ENCODE peak calls at places on chromosomes 3 and 15, in seven cellular contexts. L, N, Y, B, I, Z and H are unnamed samples.

GRCh38 chr3:112128843-112129727 is 4.0 kb downstream of the GCSAM start:
- DNase-seq in B (no peak), N (no peak), I (no peak), Y (peak), Z (peak), L (peak), H (no peak)

GRCh38 chr3:111517801-111518200 is 24.2 kb upstream of the CD96 start:
- DNase-seq in Z (no peak), Y (peak), N (no peak), B (no peak), L (no peak), I (no peak), H (no peak)

GRCh38 chr3:190537131-190537530 is 23.2 kb downstream of the IL1RAP start:
- DNase-seq in B (no peak), I (no peak), Y (no peak), Z (peak), N (no peak), L (no peak), H (no peak)

GRCh38 chr3:156161172-156161571 is 40.8 kb downstream of the KCNAB1 start:
- DNase-seq in I (no peak), Z (no peak), B (no peak), N (no peak), Y (no peak), L (no peak), H (no peak)

GRCh38 chr3:106121491-106122289 is 252.9 kb upstream of the CBLB start:
- DNase-seq in B (no peak), Y (no peak), L (peak), I (no peak), Z (no peak), N (no peak), H (no peak)

GRCh38 chr3:103786296-103786695 is 1351.5 kb downstream of the ZPLD1 start:
- DNase-seq in Y (no peak), N (no peak), I (no peak), B (no peak), Z (no peak), L (no peak), H (no peak)

GRCh38 chr3:38960953-38961622 is 90.7 kb downstream of the SCN11A start:
- DNase-seq in B (peak), Y (peak), L (peak), N (peak), I (no peak), Z (peak), H (no peak)

GRCh38 chr3:58722526-58722925 is 56.0 kb upstream of the FAM3D start:
- DNase-seq in N (no peak), L (no peak), I (no peak), Y (no peak), B (no peak), Z (no peak), H (no peak)

GRCh38 chr15:90557651-90558084 is 27.9 kb downstream of the CRTC3 start:
- DNase-seq in I (peak), Y (no peak), Z (peak), N (no peak), B (peak), L (no peak), H (no peak)

GRCh38 chr15:41241251-41241964 is 10.3 kb downstream of the CHP1 start:
- DNase-seq in B (no peak), L (no peak), Y (no peak), N (no peak), Z (no peak), I (no peak), H (no peak)

GRCh38 chr3:111200027-111200426 is 128.4 kb downstream of the NECTIN3 start:
- DNase-seq in Y (no peak), Z (no peak), B (no peak), I (no peak), N (no peak), L (no peak), H (no peak)

GRCh38 chr3:134034005-134034785 is 4.5 kb upstream of the SLCO2A1 start:
- DNase-seq in Z (peak), I (no peak), B (no peak), Y (no peak), N (no peak), L (no peak), H (no peak)

GRCh38 chr3:187912007-187912406 is 166.7 kb upstream of the BCL6 start:
- DNase-seq in L (no peak), B (no peak), Y (no peak), Z (no peak), N (no peak), I (no peak), H (no peak)

GRCh38 chr3:79651536-79652065 is 116.2 kb downstream of the ROBO1 start:
- DNase-seq in Y (no peak), I (no peak), L (no peak), B (no peak), Z (no peak), N (peak), H (no peak)

GRCh38 chr3:52286777-52287110 is 884 bp upstream of the GLYCTK start:
- DNase-seq in L (no peak), B (peak), I (no peak), Y (peak), Z (peak), N (no peak), H (no peak)

GRCh38 chr15:43808435-43808950 is 8.1 kb downstream of the HYPK start:
- DNase-seq in I (no peak), B (no peak), L (peak), Y (no peak), Z (no peak), N (no peak), H (no peak)

GRCh38 chr3:106197532-106198187 is 328.8 kb upstream of the CBLB start:
- DNase-seq in Y (no peak), N (no peak), L (no peak), I (no peak), B (no peak), Z (no peak), H (no peak)

GRCh38 chr15:31402003-31402402 is 75.4 kb downstream of the KLF13 start:
- DNase-seq in L (no peak), B (no peak), Z (no peak), Y (no peak), N (no peak), I (peak), H (no peak)

GRCh38 chr3:58487140-58487886 is 4.6 kb upstream of the KCTD6 start:
- DNase-seq in I (peak), N (no peak), B (no peak), Z (peak), L (no peak), Y (peak), H (no peak)

GRCh38 chr3:19967812-19968211 is 20.9 kb downstream of the RAB5A start:
- DNase-seq in B (no peak), N (no peak), L (no peak), Y (no peak), Z (no peak), I (no peak), H (no peak)

GRCh38 chr3:106193876-106194275 is 325.1 kb upstream of the CBLB start:
- DNase-seq in B (no peak), L (no peak), Z (peak), Y (peak), I (no peak), N (no peak), H (no peak)

GRCh38 chr3:148999806-149000205 is 8.5 kb downstream of the GYG1 start:
- DNase-seq in Y (no peak), L (no peak), B (no peak), Z (no peak), N (no peak), I (no peak), H (no peak)
- H3K27ac ChIP-seq in Y (no peak), L (no peak), B (no peak), Z (no peak), N (no peak), I (peak), H (peak)

GRCh38 chr15:63500265-63501250 is 3.8 kb upstream of the USP3 start:
- DNase-seq in B (no peak), Z (no peak), I (no peak), N (no peak), L (peak), Y (no peak), H (no peak)

GRCh38 chr15:63499611-63500010 is 4.8 kb upstream of the USP3 start:
- DNase-seq in L (no peak), I (no peak), Y (no peak), B (no peak), N (no peak), Z (peak), H (no peak)

GRCh38 chr15:63497642-63498100 is 6.7 kb upstream of the USP3 start:
- DNase-seq in N (no peak), I (no peak), Y (no peak), B (no peak), Z (no peak), L (peak), H (no peak)

GRCh38 chr15:63501256-63502089 is 2.9 kb upstream of the USP3 start:
- DNase-seq in I (peak), Y (peak), N (no peak), Z (peak), B (peak), L (peak), H (no peak)

GRCh38 chr15:63498815-63499549 is 5.4 kb upstream of the USP3 start:
- DNase-seq in Y (no peak), L (no peak), Z (peak), I (peak), B (no peak), N (no peak), H (no peak)
- H3K27ac ChIP-seq in Y (no peak), L (no peak), Z (no peak), I (peak), B (no peak), N (no peak), H (peak)

GRCh38 chr15:68597581-68597980 is 18.8 kb downstream of the CORO2B start:
- DNase-seq in B (no peak), Y (no peak), I (no peak), N (no peak), Z (no peak), L (no peak), H (no peak)

GRCh38 chr15:68599153-68599545 is 20.4 kb downstream of the CORO2B start:
- DNase-seq in I (no peak), Y (no peak), N (no peak), B (no peak), Z (no peak), L (no peak), H (no peak)

GRCh38 chr15:68601206-68602197 is 22.7 kb downstream of the CORO2B start:
- DNase-seq in B (no peak), Z (no peak), L (no peak), Y (no peak), N (peak), I (no peak), H (no peak)

GRCh38 chr15:68598171-68599152 is 19.7 kb downstream of the CORO2B start:
- DNase-seq in Z (peak), N (no peak), Y (no peak), L (no peak), B (no peak), I (no peak), H (no peak)

DNA sequence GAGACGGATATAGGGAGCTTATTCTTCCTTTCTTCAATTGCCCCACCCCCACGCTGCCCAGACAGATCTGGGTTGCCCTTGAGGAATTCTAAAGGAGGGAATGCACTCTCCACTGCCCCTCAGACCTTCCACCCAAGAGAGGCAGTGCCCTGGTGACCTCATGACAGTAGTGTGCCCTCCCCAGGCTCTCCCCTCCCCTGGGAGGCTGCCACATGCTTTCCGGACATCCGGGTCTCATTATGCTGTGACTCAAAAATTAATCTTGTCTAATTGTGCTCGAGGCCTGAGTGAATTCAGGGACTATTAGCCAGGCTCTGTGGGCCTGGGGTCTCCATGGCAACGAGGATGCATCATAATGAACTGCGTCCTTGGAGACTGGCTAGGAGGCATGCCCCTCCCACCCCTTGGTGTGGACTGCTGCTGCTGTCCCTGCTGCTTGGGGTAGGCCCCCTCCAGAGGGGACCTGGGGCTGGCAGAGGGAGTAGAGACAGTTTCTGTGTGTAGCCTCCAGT is 20.8 kb downstream of the CORO2B start:
- DNase-seq in L (peak), Z (peak), I (peak), Y (no peak), N (peak), B (no peak), H (no peak)
- H3K27ac ChIP-seq in L (no peak), Z (peak), I (peak), Y (no peak), N (peak), B (no peak), H (no peak)

GRCh38 chr3:16884748-16885587 is at the start of gene PLCL2:
- DNase-seq in N (peak), I (peak), B (peak), Z (peak), Y (peak), L (peak), H (no peak)
- H3K27ac ChIP-seq in N (peak), I (peak), B (peak), Z (peak), Y (no peak), L (peak), H (peak)

DNA sequence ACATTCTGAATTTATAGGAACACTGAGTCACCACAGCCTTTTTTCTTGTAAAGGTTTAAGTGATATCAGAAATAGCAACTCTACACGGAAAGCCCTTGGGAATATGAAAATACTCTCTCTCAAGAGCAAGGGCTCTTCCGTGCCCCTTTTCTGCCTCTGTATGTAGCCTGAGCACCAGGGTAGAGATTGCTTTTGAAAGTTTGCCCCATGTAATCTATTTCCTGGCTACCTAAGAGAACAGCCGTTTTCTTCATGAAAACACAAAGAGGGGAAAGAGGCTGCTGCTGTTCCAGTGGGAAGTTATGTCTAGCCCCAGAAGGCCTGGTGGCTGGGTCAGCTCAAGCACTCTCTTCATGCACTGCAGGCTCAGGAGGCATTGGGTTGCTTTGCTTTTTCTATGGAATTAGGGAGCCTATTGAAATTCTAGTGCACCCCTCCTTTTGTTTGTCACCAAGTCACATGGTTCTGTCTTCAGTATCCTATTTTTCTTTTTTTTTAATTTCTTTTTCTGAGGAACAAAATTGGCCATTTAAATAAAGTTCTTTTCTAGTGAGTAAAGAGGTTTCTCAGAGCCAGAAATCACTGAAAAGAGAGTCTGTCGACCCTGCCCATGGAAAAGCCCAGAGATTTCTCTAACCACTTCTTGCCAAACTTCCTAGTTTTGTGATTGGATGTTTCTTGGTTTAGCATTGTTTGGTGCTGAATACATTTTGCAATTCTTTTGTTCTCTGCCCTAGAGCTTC is 39.5 kb downstream of the TIGIT start:
- DNase-seq in N (no peak), Z (no peak), I (no peak), Y (no peak), B (no peak), L (no peak), H (no peak)
- H3K27ac ChIP-seq in N (no peak), Z (no peak), I (no peak), Y (no peak), B (no peak), L (no peak), H (no peak)